ENCODE peak calls at places on chromosomes 3 and 15, in four cellular contexts. M is IMR-90, T is ecto neural progenitor cell, D is sciatic nerve. Z is an unnamed sample.

GRCh38 chr3:49656541-49657112 is 17.5 kb upstream of the APEH start:
- DNase-seq in T (no peak), D (no peak), M (no peak), Z (no peak)

GRCh38 chr3:96813820-96814580 is 394 bp upstream of the EPHA6 start:
- DNase-seq in D (peak; percentile 62), M (peak; percentile 7), T (peak; percentile 75), Z (peak; percentile 7)

GRCh38 chr3:174337227-174337626 is 521.9 kb upstream of the NAALADL2 start:
- DNase-seq in D (no peak), M (no peak), T (no peak), Z (no peak)

GRCh38 chr15:51714911-51715310 is 22.5 kb downstream of the LYSMD2 start:
- DNase-seq in M (no peak), T (no peak), D (no peak), Z (no peak)

GRCh38 chr15:64426845-64427465 is 33.4 kb upstream of the ZNF609 start:
- DNase-seq in T (no peak), D (no peak), M (peak; percentile 54), Z (no peak)

GRCh38 chr3:141286856-141287255 is 55.2 kb downstream of the PXYLP1 start:
- DNase-seq in T (no peak), D (no peak), M (no peak), Z (no peak)

GRCh38 chr3:12870942-12871341 is 29.6 kb upstream of the RPL32 start:
- DNase-seq in D (no peak), M (peak; percentile 33), T (no peak), Z (peak; percentile 68)

GRCh38 chr15:82572986-82573385 is 32.7 kb upstream of the RPS17 start:
- DNase-seq in T (no peak), M (no peak), D (no peak), Z (no peak)

GRCh38 chr3:16102905-16103364 is 71.5 kb upstream of the GALNT15 start:
- DNase-seq in M (peak; percentile 95), D (no peak), T (no peak), Z (no peak)

GRCh38 chr3:169940486-169941181 is 26.0 kb upstream of the SEC62 start:
- DNase-seq in T (no peak), M (no peak), D (no peak), Z (peak; percentile 64)

GRCh38 chr15:67085818-67086649 is 20.6 kb downstream of the SMAD3 start:
- DNase-seq in T (no peak), M (peak; percentile 88), D (no peak), Z (peak; percentile 46)

GRCh38 chr15:54576303-54576935 is 598.2 kb downstream of the UNC13C start:
- DNase-seq in M (no peak), D (no peak), T (no peak), Z (no peak)

GRCh38 chr3:132088291-132088690 is 53.5 kb upstream of the CPNE4 start:
- DNase-seq in D (no peak), T (no peak), M (no peak), Z (no peak)

GRCh38 chr3:128339491-128340012 is 127.1 kb downstream of the DNAJB8 start:
- DNase-seq in T (no peak), D (no peak), M (no peak), Z (no peak)

GRCh38 chr15:64809649-64810498 is 15.6 kb downstream of the PIF1 start:
- DNase-seq in D (peak; percentile 93), T (peak; percentile 91), M (peak; percentile 66), Z (peak; percentile 84)

GRCh38 chr3:161419555-161420333 is 48.4 kb upstream of the SPTSSB start:
- DNase-seq in T (no peak), D (no peak), M (no peak), Z (no peak)

GRCh38 chr3:11601446-11602241 is 42.1 kb downstream of the VGLL4 start:
- DNase-seq in T (no peak), D (peak; percentile 74), M (peak; percentile 39), Z (peak; percentile 86)

GRCh38 chr3:38029400-38030125 is at the start of gene PLCD1:
- DNase-seq in T (peak; percentile 89), D (peak; percentile 91), M (no peak), Z (peak; percentile 44)

GRCh38 chr3:141618511-141618910 is 119.6 kb upstream of the RNF7 start:
- DNase-seq in D (no peak), M (no peak), T (no peak), Z (no peak)

GRCh38 chr3:16181361-16181760 is 6.9 kb downstream of the GALNT15 start:
- DNase-seq in M (peak; percentile 62), T (peak; percentile 44), D (peak; percentile 74), Z (no peak)

GRCh38 chr3:53890726-53891499 is 746 bp downstream of the SELENOK start:
- DNase-seq in D (no peak), M (peak; percentile 42), T (no peak), Z (peak; percentile 38)

GRCh38 chr3:49119036-49119435 is 1.6 kb downstream of the USP19 start:
- DNase-seq in D (no peak), T (no peak), M (no peak), Z (no peak)

GRCh38 chr15:64398575-64398974 is 10.9 kb downstream of the TRIP4 start:
- DNase-seq in D (no peak), T (no peak), M (no peak), Z (no peak)

GRCh38 chr15:82986442-82986780 is 401 bp downstream of the RAMAC start:
- DNase-seq in M (peak; percentile 22), T (no peak), D (no peak), Z (peak; percentile 53)

GRCh38 chr3:82938821-82939328 is 1177.4 kb upstream of the GBE1 start:
- DNase-seq in M (no peak), T (no peak), D (no peak), Z (no peak)

GRCh38 chr15:39777497-39777896 is 5.1 kb downstream of the FSIP1 start:
- DNase-seq in D (no peak), M (peak; percentile 44), T (no peak), Z (no peak)

GRCh38 chr3:195071011-195071728 is 199.8 kb downstream of the XXYLT1 start:
- DNase-seq in M (no peak), D (peak; percentile 52), T (no peak), Z (no peak)

GRCh38 chr15:101183226-101183925 is 68.5 kb downstream of the CHSY1 start:
- DNase-seq in M (peak; percentile 86), D (no peak), T (no peak), Z (no peak)

GRCh38 chr15:100189849-100190248 is 151.9 kb downstream of the ADAMTS17 start:
- DNase-seq in M (no peak), D (peak; percentile 17), T (no peak), Z (no peak)

GRCh38 chr3:185320949-185321348 is 42.0 kb upstream of the MAP3K13 start:
- DNase-seq in T (no peak), D (no peak), M (no peak), Z (no peak)

GRCh38 chr3:49553690-49554634 is at the start of gene BSN:
- DNase-seq in D (peak; percentile 94), T (peak; percentile 97), M (peak; percentile 82), Z (peak; percentile 98)

Z was measured in germinal center.